ENCODE peak calls at places on chromosomes 7 and 10, in six cellular contexts. One of them, this sample, is unnamed.

GRCh38 chr10:72329290-72330058 is 25.2 kb downstream of the DNAJB12 start:
- DNase-seq in stimulated activated CD4-positive, alpha-beta T cell treated with anti-CD3 and anti-CD28 coated beads, Interleukin-1b, Interleukin-23, amount 100 ng/mL, for 24 hours: no peak
- DNase-seq in naive B cell: no peak
- DNase-seq in nephron progenitor cell: peak
- DNase-seq in brain microvascular endothelial cell: no peak
- DNase-seq in NCI-H748 treated with DMSO at 0.1 percent for 48 hours: no peak
- DNase-seq in this sample: no peak

GRCh38 chr10:22453320-22453719 is 108.0 kb downstream of the SPAG6 start:
- DNase-seq in stimulated activated CD4-positive, alpha-beta T cell treated with anti-CD3 and anti-CD28 coated beads, Interleukin-1b, Interleukin-23, amount 100 ng/mL, for 24 hours: no peak
- DNase-seq in naive B cell: no peak
- DNase-seq in nephron progenitor cell: no peak
- DNase-seq in brain microvascular endothelial cell: no peak
- DNase-seq in NCI-H748 treated with DMSO at 0.1 percent for 48 hours: no peak
- DNase-seq in this sample: no peak

GRCh38 chr10:104589431-104589830 is 51.7 kb upstream of the SORCS3 start:
- DNase-seq in stimulated activated CD4-positive, alpha-beta T cell treated with anti-CD3 and anti-CD28 coated beads, Interleukin-1b, Interleukin-23, amount 100 ng/mL, for 24 hours: no peak
- DNase-seq in naive B cell: no peak
- DNase-seq in nephron progenitor cell: no peak
- DNase-seq in brain microvascular endothelial cell: no peak
- DNase-seq in NCI-H748 treated with DMSO at 0.1 percent for 48 hours: no peak
- DNase-seq in this sample: no peak

GRCh38 chr10:48238826-48239520 is 35.5 kb downstream of the FRMPD2 start:
- DNase-seq in stimulated activated CD4-positive, alpha-beta T cell treated with anti-CD3 and anti-CD28 coated beads, Interleukin-1b, Interleukin-23, amount 100 ng/mL, for 24 hours: no peak
- DNase-seq in naive B cell: no peak
- DNase-seq in nephron progenitor cell: no peak
- DNase-seq in brain microvascular endothelial cell: no peak
- DNase-seq in NCI-H748 treated with DMSO at 0.1 percent for 48 hours: no peak
- DNase-seq in this sample: no peak

GRCh38 chr10:74332398-74332797 is 181.4 kb downstream of the ADK start:
- DNase-seq in stimulated activated CD4-positive, alpha-beta T cell treated with anti-CD3 and anti-CD28 coated beads, Interleukin-1b, Interleukin-23, amount 100 ng/mL, for 24 hours: no peak
- DNase-seq in naive B cell: no peak
- DNase-seq in nephron progenitor cell: no peak
- DNase-seq in brain microvascular endothelial cell: no peak
- DNase-seq in NCI-H748 treated with DMSO at 0.1 percent for 48 hours: no peak
- DNase-seq in this sample: no peak

GRCh38 chr7:102152672-102153585 is 133.7 kb upstream of the SH2B2 start:
- DNase-seq in stimulated activated CD4-positive, alpha-beta T cell treated with anti-CD3 and anti-CD28 coated beads, Interleukin-1b, Interleukin-23, amount 100 ng/mL, for 24 hours: no peak
- DNase-seq in naive B cell: no peak
- DNase-seq in nephron progenitor cell: no peak
- DNase-seq in brain microvascular endothelial cell: peak
- DNase-seq in NCI-H748 treated with DMSO at 0.1 percent for 48 hours: no peak
- DNase-seq in this sample: no peak

GRCh38 chr7:137342751-137343482 is 616 bp downstream of the PTN start:
- DNase-seq in stimulated activated CD4-positive, alpha-beta T cell treated with anti-CD3 and anti-CD28 coated beads, Interleukin-1b, Interleukin-23, amount 100 ng/mL, for 24 hours: no peak
- DNase-seq in naive B cell: no peak
- DNase-seq in nephron progenitor cell: no peak
- DNase-seq in brain microvascular endothelial cell: no peak
- DNase-seq in NCI-H748 treated with DMSO at 0.1 percent for 48 hours: no peak
- DNase-seq in this sample: no peak

GRCh38 chr10:17784701-17785100 is 24.4 kb upstream of the MRC1 start:
- DNase-seq in stimulated activated CD4-positive, alpha-beta T cell treated with anti-CD3 and anti-CD28 coated beads, Interleukin-1b, Interleukin-23, amount 100 ng/mL, for 24 hours: no peak
- DNase-seq in naive B cell: no peak
- DNase-seq in nephron progenitor cell: no peak
- DNase-seq in brain microvascular endothelial cell: peak
- DNase-seq in NCI-H748 treated with DMSO at 0.1 percent for 48 hours: no peak
- DNase-seq in this sample: no peak

GRCh38 chr10:61786728-61787127 is 114.8 kb upstream of the ARID5B start:
- DNase-seq in stimulated activated CD4-positive, alpha-beta T cell treated with anti-CD3 and anti-CD28 coated beads, Interleukin-1b, Interleukin-23, amount 100 ng/mL, for 24 hours: no peak
- DNase-seq in naive B cell: no peak
- DNase-seq in nephron progenitor cell: no peak
- DNase-seq in brain microvascular endothelial cell: peak
- DNase-seq in NCI-H748 treated with DMSO at 0.1 percent for 48 hours: no peak
- DNase-seq in this sample: no peak

GRCh38 chr10:43949351-43949750 is 300.7 kb upstream of the ZNF32 start:
- DNase-seq in stimulated activated CD4-positive, alpha-beta T cell treated with anti-CD3 and anti-CD28 coated beads, Interleukin-1b, Interleukin-23, amount 100 ng/mL, for 24 hours: no peak
- DNase-seq in naive B cell: no peak
- DNase-seq in nephron progenitor cell: no peak
- DNase-seq in brain microvascular endothelial cell: no peak
- DNase-seq in NCI-H748 treated with DMSO at 0.1 percent for 48 hours: no peak
- DNase-seq in this sample: no peak

GRCh38 chr7:22799633-22800032 is 23.0 kb downstream of the TOMM7 start:
- DNase-seq in stimulated activated CD4-positive, alpha-beta T cell treated with anti-CD3 and anti-CD28 coated beads, Interleukin-1b, Interleukin-23, amount 100 ng/mL, for 24 hours: no peak
- DNase-seq in naive B cell: no peak
- DNase-seq in nephron progenitor cell: no peak
- DNase-seq in brain microvascular endothelial cell: no peak
- DNase-seq in NCI-H748 treated with DMSO at 0.1 percent for 48 hours: no peak
- DNase-seq in this sample: no peak

GRCh38 chr7:50197547-50197946 is 104.5 kb upstream of the ZPBP start:
- DNase-seq in stimulated activated CD4-positive, alpha-beta T cell treated with anti-CD3 and anti-CD28 coated beads, Interleukin-1b, Interleukin-23, amount 100 ng/mL, for 24 hours: peak
- DNase-seq in naive B cell: no peak
- DNase-seq in nephron progenitor cell: peak
- DNase-seq in brain microvascular endothelial cell: no peak
- DNase-seq in NCI-H748 treated with DMSO at 0.1 percent for 48 hours: no peak
- DNase-seq in this sample: no peak

GRCh38 chr7:29288534-29289091 is 94.0 kb downstream of the CHN2 start:
- DNase-seq in stimulated activated CD4-positive, alpha-beta T cell treated with anti-CD3 and anti-CD28 coated beads, Interleukin-1b, Interleukin-23, amount 100 ng/mL, for 24 hours: no peak
- DNase-seq in naive B cell: no peak
- DNase-seq in nephron progenitor cell: no peak
- DNase-seq in brain microvascular endothelial cell: no peak
- DNase-seq in NCI-H748 treated with DMSO at 0.1 percent for 48 hours: peak
- DNase-seq in this sample: no peak

GRCh38 chr7:151117565-151117964 is 31.3 kb downstream of the AGAP3 start:
- DNase-seq in stimulated activated CD4-positive, alpha-beta T cell treated with anti-CD3 and anti-CD28 coated beads, Interleukin-1b, Interleukin-23, amount 100 ng/mL, for 24 hours: no peak
- DNase-seq in naive B cell: no peak
- DNase-seq in nephron progenitor cell: no peak
- DNase-seq in brain microvascular endothelial cell: no peak
- DNase-seq in NCI-H748 treated with DMSO at 0.1 percent for 48 hours: no peak
- DNase-seq in this sample: no peak

GRCh38 chr10:102421645-102422585 is 1.3 kb downstream of the FBXL15 start:
- DNase-seq in stimulated activated CD4-positive, alpha-beta T cell treated with anti-CD3 and anti-CD28 coated beads, Interleukin-1b, Interleukin-23, amount 100 ng/mL, for 24 hours: no peak
- DNase-seq in naive B cell: no peak
- DNase-seq in nephron progenitor cell: peak
- DNase-seq in brain microvascular endothelial cell: no peak
- DNase-seq in NCI-H748 treated with DMSO at 0.1 percent for 48 hours: peak
- DNase-seq in this sample: no peak

GRCh38 chr10:27230022-27230421 is 10.6 kb downstream of the ACBD5 start:
- DNase-seq in stimulated activated CD4-positive, alpha-beta T cell treated with anti-CD3 and anti-CD28 coated beads, Interleukin-1b, Interleukin-23, amount 100 ng/mL, for 24 hours: no peak
- DNase-seq in naive B cell: no peak
- DNase-seq in nephron progenitor cell: no peak
- DNase-seq in brain microvascular endothelial cell: no peak
- DNase-seq in NCI-H748 treated with DMSO at 0.1 percent for 48 hours: no peak
- DNase-seq in this sample: no peak

GRCh38 chr7:98996162-98996552 is 117.8 kb downstream of the TRRAP start:
- DNase-seq in stimulated activated CD4-positive, alpha-beta T cell treated with anti-CD3 and anti-CD28 coated beads, Interleukin-1b, Interleukin-23, amount 100 ng/mL, for 24 hours: no peak
- DNase-seq in naive B cell: no peak
- DNase-seq in nephron progenitor cell: no peak
- DNase-seq in brain microvascular endothelial cell: no peak
- DNase-seq in NCI-H748 treated with DMSO at 0.1 percent for 48 hours: no peak
- DNase-seq in this sample: no peak

GRCh38 chr10:59304521-59305097 is 57.7 kb downstream of the FAM13C start:
- DNase-seq in stimulated activated CD4-positive, alpha-beta T cell treated with anti-CD3 and anti-CD28 coated beads, Interleukin-1b, Interleukin-23, amount 100 ng/mL, for 24 hours: no peak
- DNase-seq in naive B cell: no peak
- DNase-seq in nephron progenitor cell: no peak
- DNase-seq in brain microvascular endothelial cell: no peak
- DNase-seq in NCI-H748 treated with DMSO at 0.1 percent for 48 hours: no peak
- DNase-seq in this sample: no peak

GRCh38 chr10:127906548-127907377 is at the start of gene PTPRE:
- DNase-seq in stimulated activated CD4-positive, alpha-beta T cell treated with anti-CD3 and anti-CD28 coated beads, Interleukin-1b, Interleukin-23, amount 100 ng/mL, for 24 hours: peak
- DNase-seq in naive B cell: peak
- DNase-seq in nephron progenitor cell: peak
- DNase-seq in brain microvascular endothelial cell: no peak
- DNase-seq in NCI-H748 treated with DMSO at 0.1 percent for 48 hours: no peak
- DNase-seq in this sample: peak

GRCh38 chr7:118918556-118918955 is 694.1 kb downstream of the ANKRD7 start:
- DNase-seq in stimulated activated CD4-positive, alpha-beta T cell treated with anti-CD3 and anti-CD28 coated beads, Interleukin-1b, Interleukin-23, amount 100 ng/mL, for 24 hours: no peak
- DNase-seq in naive B cell: no peak
- DNase-seq in nephron progenitor cell: no peak
- DNase-seq in brain microvascular endothelial cell: no peak
- DNase-seq in NCI-H748 treated with DMSO at 0.1 percent for 48 hours: peak
- DNase-seq in this sample: no peak

GRCh38 chr10:113523071-113523470 is 29.8 kb upstream of the HABP2 start:
- DNase-seq in stimulated activated CD4-positive, alpha-beta T cell treated with anti-CD3 and anti-CD28 coated beads, Interleukin-1b, Interleukin-23, amount 100 ng/mL, for 24 hours: no peak
- DNase-seq in naive B cell: no peak
- DNase-seq in nephron progenitor cell: no peak
- DNase-seq in brain microvascular endothelial cell: no peak
- DNase-seq in NCI-H748 treated with DMSO at 0.1 percent for 48 hours: no peak
- DNase-seq in this sample: no peak

GRCh38 chr7:121219031-121219430 is 109.8 kb upstream of the WNT16 start:
- DNase-seq in stimulated activated CD4-positive, alpha-beta T cell treated with anti-CD3 and anti-CD28 coated beads, Interleukin-1b, Interleukin-23, amount 100 ng/mL, for 24 hours: no peak
- DNase-seq in naive B cell: no peak
- DNase-seq in nephron progenitor cell: no peak
- DNase-seq in brain microvascular endothelial cell: no peak
- DNase-seq in NCI-H748 treated with DMSO at 0.1 percent for 48 hours: no peak
- DNase-seq in this sample: no peak

GRCh38 chr10:69224862-69225657 is 4.9 kb downstream of the HKDC1 start:
- DNase-seq in stimulated activated CD4-positive, alpha-beta T cell treated with anti-CD3 and anti-CD28 coated beads, Interleukin-1b, Interleukin-23, amount 100 ng/mL, for 24 hours: no peak
- DNase-seq in naive B cell: no peak
- DNase-seq in nephron progenitor cell: no peak
- DNase-seq in brain microvascular endothelial cell: no peak
- DNase-seq in NCI-H748 treated with DMSO at 0.1 percent for 48 hours: no peak
- DNase-seq in this sample: no peak

GRCh38 chr10:122054046-122055025 is 65.4 kb downstream of the TACC2 start:
- DNase-seq in stimulated activated CD4-positive, alpha-beta T cell treated with anti-CD3 and anti-CD28 coated beads, Interleukin-1b, Interleukin-23, amount 100 ng/mL, for 24 hours: no peak
- DNase-seq in naive B cell: no peak
- DNase-seq in nephron progenitor cell: peak
- DNase-seq in brain microvascular endothelial cell: peak
- DNase-seq in NCI-H748 treated with DMSO at 0.1 percent for 48 hours: no peak
- DNase-seq in this sample: no peak

GRCh38 chr10:31030216-31030615 is 1.4 kb downstream of the ZNF438 start:
- DNase-seq in stimulated activated CD4-positive, alpha-beta T cell treated with anti-CD3 and anti-CD28 coated beads, Interleukin-1b, Interleukin-23, amount 100 ng/mL, for 24 hours: no peak
- DNase-seq in naive B cell: no peak
- DNase-seq in nephron progenitor cell: no peak
- DNase-seq in brain microvascular endothelial cell: no peak
- DNase-seq in NCI-H748 treated with DMSO at 0.1 percent for 48 hours: no peak
- DNase-seq in this sample: no peak

GRCh38 chr10:103776878-103777591 is 78.3 kb downstream of the SH3PXD2A start:
- DNase-seq in stimulated activated CD4-positive, alpha-beta T cell treated with anti-CD3 and anti-CD28 coated beads, Interleukin-1b, Interleukin-23, amount 100 ng/mL, for 24 hours: no peak
- DNase-seq in naive B cell: no peak
- DNase-seq in nephron progenitor cell: no peak
- DNase-seq in brain microvascular endothelial cell: no peak
- DNase-seq in NCI-H748 treated with DMSO at 0.1 percent for 48 hours: no peak
- DNase-seq in this sample: no peak

GRCh38 chr10:91097313-91097712 is 123.2 kb upstream of the PCGF5 start:
- DNase-seq in stimulated activated CD4-positive, alpha-beta T cell treated with anti-CD3 and anti-CD28 coated beads, Interleukin-1b, Interleukin-23, amount 100 ng/mL, for 24 hours: no peak
- DNase-seq in naive B cell: no peak
- DNase-seq in nephron progenitor cell: no peak
- DNase-seq in brain microvascular endothelial cell: no peak
- DNase-seq in NCI-H748 treated with DMSO at 0.1 percent for 48 hours: no peak
- DNase-seq in this sample: no peak

GRCh38 chr10:58177362-58177947 is 90.2 kb downstream of the IPMK start:
- DNase-seq in stimulated activated CD4-positive, alpha-beta T cell treated with anti-CD3 and anti-CD28 coated beads, Interleukin-1b, Interleukin-23, amount 100 ng/mL, for 24 hours: no peak
- DNase-seq in naive B cell: peak
- DNase-seq in nephron progenitor cell: no peak
- DNase-seq in brain microvascular endothelial cell: no peak
- DNase-seq in NCI-H748 treated with DMSO at 0.1 percent for 48 hours: peak
- DNase-seq in this sample: no peak

GRCh38 chr10:49735161-49735560 is 27.0 kb downstream of the OGDHL start:
- DNase-seq in stimulated activated CD4-positive, alpha-beta T cell treated with anti-CD3 and anti-CD28 coated beads, Interleukin-1b, Interleukin-23, amount 100 ng/mL, for 24 hours: no peak
- DNase-seq in naive B cell: no peak
- DNase-seq in nephron progenitor cell: no peak
- DNase-seq in brain microvascular endothelial cell: no peak
- DNase-seq in NCI-H748 treated with DMSO at 0.1 percent for 48 hours: no peak
- DNase-seq in this sample: no peak

GRCh38 chr10:133275683-133276092 is 980 bp downstream of the ADAM8 start:
- DNase-seq in stimulated activated CD4-positive, alpha-beta T cell treated with anti-CD3 and anti-CD28 coated beads, Interleukin-1b, Interleukin-23, amount 100 ng/mL, for 24 hours: peak
- DNase-seq in naive B cell: peak
- DNase-seq in nephron progenitor cell: no peak
- DNase-seq in brain microvascular endothelial cell: no peak
- DNase-seq in NCI-H748 treated with DMSO at 0.1 percent for 48 hours: no peak
- DNase-seq in this sample: no peak

GRCh38 chr10:72310241-72310633 is 36.5 kb downstream of the DDIT4 start:
- DNase-seq in stimulated activated CD4-positive, alpha-beta T cell treated with anti-CD3 and anti-CD28 coated beads, Interleukin-1b, Interleukin-23, amount 100 ng/mL, for 24 hours: no peak
- DNase-seq in naive B cell: no peak
- DNase-seq in nephron progenitor cell: no peak
- DNase-seq in brain microvascular endothelial cell: no peak
- DNase-seq in NCI-H748 treated with DMSO at 0.1 percent for 48 hours: no peak
- DNase-seq in this sample: no peak

GRCh38 chr7:114426824-114427223 is 12.2 kb downstream of the FOXP2 start:
- DNase-seq in stimulated activated CD4-positive, alpha-beta T cell treated with anti-CD3 and anti-CD28 coated beads, Interleukin-1b, Interleukin-23, amount 100 ng/mL, for 24 hours: no peak
- DNase-seq in naive B cell: no peak
- DNase-seq in nephron progenitor cell: no peak
- DNase-seq in brain microvascular endothelial cell: peak
- DNase-seq in NCI-H748 treated with DMSO at 0.1 percent for 48 hours: no peak
- DNase-seq in this sample: no peak

GRCh38 chr10:34049469-34049868 is 715.0 kb upstream of the NRP1 start:
- DNase-seq in stimulated activated CD4-positive, alpha-beta T cell treated with anti-CD3 and anti-CD28 coated beads, Interleukin-1b, Interleukin-23, amount 100 ng/mL, for 24 hours: no peak
- DNase-seq in naive B cell: no peak
- DNase-seq in nephron progenitor cell: no peak
- DNase-seq in brain microvascular endothelial cell: peak
- DNase-seq in NCI-H748 treated with DMSO at 0.1 percent for 48 hours: no peak
- DNase-seq in this sample: no peak

GRCh38 chr10:30765022-30765610 is 135.6 kb upstream of the LYZL2 start:
- DNase-seq in stimulated activated CD4-positive, alpha-beta T cell treated with anti-CD3 and anti-CD28 coated beads, Interleukin-1b, Interleukin-23, amount 100 ng/mL, for 24 hours: no peak
- DNase-seq in naive B cell: no peak
- DNase-seq in nephron progenitor cell: no peak
- DNase-seq in brain microvascular endothelial cell: no peak
- DNase-seq in NCI-H748 treated with DMSO at 0.1 percent for 48 hours: no peak
- DNase-seq in this sample: no peak

GRCh38 chr7:101124376-101125056 is 2.4 kb upstream of the SERPINE1 start:
- DNase-seq in stimulated activated CD4-positive, alpha-beta T cell treated with anti-CD3 and anti-CD28 coated beads, Interleukin-1b, Interleukin-23, amount 100 ng/mL, for 24 hours: no peak
- DNase-seq in naive B cell: no peak
- DNase-seq in nephron progenitor cell: no peak
- DNase-seq in brain microvascular endothelial cell: peak
- DNase-seq in NCI-H748 treated with DMSO at 0.1 percent for 48 hours: no peak
- DNase-seq in this sample: peak

GRCh38 chr7:151795168-151795754 is 81.7 kb downstream of the PRKAG2 start:
- DNase-seq in stimulated activated CD4-positive, alpha-beta T cell treated with anti-CD3 and anti-CD28 coated beads, Interleukin-1b, Interleukin-23, amount 100 ng/mL, for 24 hours: peak
- DNase-seq in naive B cell: no peak
- DNase-seq in nephron progenitor cell: no peak
- DNase-seq in brain microvascular endothelial cell: no peak
- DNase-seq in NCI-H748 treated with DMSO at 0.1 percent for 48 hours: no peak
- DNase-seq in this sample: no peak

GRCh38 chr10:117262296-117263293 is 21.7 kb downstream of the SLC18A2 start:
- DNase-seq in stimulated activated CD4-positive, alpha-beta T cell treated with anti-CD3 and anti-CD28 coated beads, Interleukin-1b, Interleukin-23, amount 100 ng/mL, for 24 hours: no peak
- DNase-seq in naive B cell: no peak
- DNase-seq in nephron progenitor cell: no peak
- DNase-seq in brain microvascular endothelial cell: no peak
- DNase-seq in NCI-H748 treated with DMSO at 0.1 percent for 48 hours: no peak
- DNase-seq in this sample: no peak

GRCh38 chr10:4481192-4481591 is 344.8 kb upstream of the AKR1E2 start:
- DNase-seq in stimulated activated CD4-positive, alpha-beta T cell treated with anti-CD3 and anti-CD28 coated beads, Interleukin-1b, Interleukin-23, amount 100 ng/mL, for 24 hours: no peak
- DNase-seq in naive B cell: no peak
- DNase-seq in nephron progenitor cell: no peak
- DNase-seq in brain microvascular endothelial cell: no peak
- DNase-seq in NCI-H748 treated with DMSO at 0.1 percent for 48 hours: no peak
- DNase-seq in this sample: no peak

GRCh38 chr10:100115011-100115770 is 33.5 kb upstream of the CPN1 start:
- DNase-seq in stimulated activated CD4-positive, alpha-beta T cell treated with anti-CD3 and anti-CD28 coated beads, Interleukin-1b, Interleukin-23, amount 100 ng/mL, for 24 hours: no peak
- DNase-seq in naive B cell: no peak
- DNase-seq in nephron progenitor cell: no peak
- DNase-seq in brain microvascular endothelial cell: no peak
- DNase-seq in NCI-H748 treated with DMSO at 0.1 percent for 48 hours: no peak
- DNase-seq in this sample: no peak

This sample was measured in GDM1.